ENCODE peak calls at places on chromosomes 1 and 21, in ten cellular contexts. One of them, this sample, is unnamed.

GRCh38 chr1:22330092-22330762 is 121.4 kb upstream of the ZBTB40 start:
- DNase-seq in Peyer's patch: no peak
- DNase-seq in keratinocyte: no peak
- DNase-seq in adrenal gland: no peak
- DNase-seq in neural progenitor cell: no peak
- DNase-seq in colonic mucosa: no peak
- DNase-seq in A549: no peak
- DNase-seq in heart left ventricle: no peak
- DNase-seq in tibial nerve: no peak
- DNase-seq in left ventricle myocardium inferior: no peak
- DNase-seq in this sample: no peak

GRCh38 chr1:115545791-115546733 is 95.7 kb upstream of the VANGL1 start:
- DNase-seq in tibial nerve: no peak
- DNase-seq in keratinocyte: peak; percentile 93
- DNase-seq in left ventricle myocardium inferior: no peak
- DNase-seq in Peyer's patch: peak; percentile 51
- DNase-seq in colonic mucosa: peak; percentile 45
- DNase-seq in heart left ventricle: no peak
- DNase-seq in adrenal gland: peak; percentile 54
- DNase-seq in A549: peak; percentile 70
- DNase-seq in neural progenitor cell: peak; percentile 65
- DNase-seq in this sample: no peak

GRCh38 chr1:211210052-211210451 is 49.1 kb upstream of the RCOR3 start:
- DNase-seq in tibial nerve: no peak
- DNase-seq in left ventricle myocardium inferior: no peak
- DNase-seq in neural progenitor cell: no peak
- DNase-seq in Peyer's patch: no peak
- DNase-seq in heart left ventricle: no peak
- DNase-seq in colonic mucosa: no peak
- DNase-seq in A549: no peak
- DNase-seq in adrenal gland: no peak
- DNase-seq in keratinocyte: no peak
- DNase-seq in this sample: no peak

GRCh38 chr1:63442141-63442475 is 74.7 kb downstream of the ALG6 start:
- DNase-seq in keratinocyte: no peak
- DNase-seq in tibial nerve: no peak
- DNase-seq in colonic mucosa: no peak
- DNase-seq in left ventricle myocardium inferior: no peak
- DNase-seq in heart left ventricle: no peak
- DNase-seq in neural progenitor cell: no peak
- DNase-seq in Peyer's patch: no peak
- DNase-seq in A549: no peak
- DNase-seq in adrenal gland: peak; percentile 4
- DNase-seq in this sample: no peak

GRCh38 chr1:44293761-44294315 is 61.2 kb downstream of the ERI3 start:
- DNase-seq in tibial nerve: no peak
- DNase-seq in adrenal gland: peak; percentile 51
- DNase-seq in Peyer's patch: peak; percentile 64
- DNase-seq in left ventricle myocardium inferior: peak; percentile 70
- DNase-seq in A549: no peak
- DNase-seq in neural progenitor cell: no peak
- DNase-seq in heart left ventricle: peak; percentile 80
- DNase-seq in keratinocyte: no peak
- DNase-seq in colonic mucosa: peak; percentile 62
- DNase-seq in this sample: no peak

GRCh38 chr1:64122588-64122987 is 80.8 kb upstream of the UBE2U start:
- DNase-seq in heart left ventricle: no peak
- DNase-seq in left ventricle myocardium inferior: no peak
- DNase-seq in tibial nerve: no peak
- DNase-seq in neural progenitor cell: no peak
- DNase-seq in Peyer's patch: no peak
- DNase-seq in adrenal gland: no peak
- DNase-seq in A549: no peak
- DNase-seq in keratinocyte: no peak
- DNase-seq in colonic mucosa: no peak
- DNase-seq in this sample: no peak

GRCh38 chr1:9397984-9398526 is 105.4 kb downstream of the SPSB1 start:
- DNase-seq in left ventricle myocardium inferior: no peak
- DNase-seq in tibial nerve: no peak
- DNase-seq in keratinocyte: no peak
- DNase-seq in Peyer's patch: no peak
- DNase-seq in neural progenitor cell: no peak
- DNase-seq in A549: no peak
- DNase-seq in heart left ventricle: no peak
- DNase-seq in adrenal gland: peak; percentile 13
- DNase-seq in colonic mucosa: no peak
- DNase-seq in this sample: no peak

GRCh38 chr1:6870571-6870970 is 85.3 kb downstream of the CAMTA1 start:
- DNase-seq in colonic mucosa: no peak
- DNase-seq in tibial nerve: no peak
- DNase-seq in heart left ventricle: no peak
- DNase-seq in keratinocyte: no peak
- DNase-seq in left ventricle myocardium inferior: no peak
- DNase-seq in adrenal gland: no peak
- DNase-seq in neural progenitor cell: no peak
- DNase-seq in A549: no peak
- DNase-seq in Peyer's patch: no peak
- DNase-seq in this sample: no peak

GRCh38 chr1:171219751-171220385 is 28.4 kb upstream of the FMO1 start:
- DNase-seq in A549: no peak
- DNase-seq in neural progenitor cell: peak; percentile 94
- DNase-seq in colonic mucosa: no peak
- DNase-seq in keratinocyte: peak; percentile 13
- DNase-seq in left ventricle myocardium inferior: no peak
- DNase-seq in tibial nerve: no peak
- DNase-seq in adrenal gland: no peak
- DNase-seq in Peyer's patch: no peak
- DNase-seq in heart left ventricle: no peak
- DNase-seq in this sample: no peak

GRCh38 chr1:151513626-151514101 is 2.5 kb downstream of the CGN start:
- DNase-seq in left ventricle myocardium inferior: no peak
- DNase-seq in A549: no peak
- DNase-seq in Peyer's patch: peak; percentile 86
- DNase-seq in keratinocyte: peak; percentile 71
- DNase-seq in neural progenitor cell: no peak
- DNase-seq in tibial nerve: no peak
- DNase-seq in adrenal gland: no peak
- DNase-seq in heart left ventricle: no peak
- DNase-seq in colonic mucosa: peak; percentile 94
- DNase-seq in this sample: no peak

GRCh38 chr1:174989540-174990181 is 10.1 kb upstream of the CACYBP start:
- DNase-seq in colonic mucosa: no peak
- DNase-seq in adrenal gland: peak; percentile 40
- DNase-seq in keratinocyte: no peak
- DNase-seq in Peyer's patch: no peak
- DNase-seq in left ventricle myocardium inferior: no peak
- DNase-seq in A549: no peak
- DNase-seq in heart left ventricle: no peak
- DNase-seq in neural progenitor cell: no peak
- DNase-seq in tibial nerve: peak; percentile 51
- DNase-seq in this sample: no peak

GRCh38 chr1:203492486-203493130 is 1.3 kb upstream of the OPTC start:
- DNase-seq in heart left ventricle: no peak
- DNase-seq in colonic mucosa: no peak
- DNase-seq in keratinocyte: no peak
- DNase-seq in Peyer's patch: no peak
- DNase-seq in tibial nerve: no peak
- DNase-seq in left ventricle myocardium inferior: no peak
- DNase-seq in adrenal gland: no peak
- DNase-seq in A549: no peak
- DNase-seq in neural progenitor cell: no peak
- DNase-seq in this sample: no peak

GRCh38 chr1:71783096-71783495 is 499.2 kb downstream of the NEGR1 start:
- DNase-seq in adrenal gland: no peak
- DNase-seq in keratinocyte: no peak
- DNase-seq in Peyer's patch: no peak
- DNase-seq in heart left ventricle: no peak
- DNase-seq in A549: no peak
- DNase-seq in left ventricle myocardium inferior: no peak
- DNase-seq in colonic mucosa: no peak
- DNase-seq in neural progenitor cell: no peak
- DNase-seq in tibial nerve: no peak
- DNase-seq in this sample: no peak

GRCh38 chr1:185823471-185823870 is 89.3 kb downstream of the HMCN1 start:
- DNase-seq in tibial nerve: no peak
- DNase-seq in Peyer's patch: no peak
- DNase-seq in heart left ventricle: no peak
- DNase-seq in left ventricle myocardium inferior: no peak
- DNase-seq in A549: no peak
- DNase-seq in adrenal gland: no peak
- DNase-seq in colonic mucosa: no peak
- DNase-seq in keratinocyte: no peak
- DNase-seq in neural progenitor cell: no peak
- DNase-seq in this sample: no peak

DNA sequence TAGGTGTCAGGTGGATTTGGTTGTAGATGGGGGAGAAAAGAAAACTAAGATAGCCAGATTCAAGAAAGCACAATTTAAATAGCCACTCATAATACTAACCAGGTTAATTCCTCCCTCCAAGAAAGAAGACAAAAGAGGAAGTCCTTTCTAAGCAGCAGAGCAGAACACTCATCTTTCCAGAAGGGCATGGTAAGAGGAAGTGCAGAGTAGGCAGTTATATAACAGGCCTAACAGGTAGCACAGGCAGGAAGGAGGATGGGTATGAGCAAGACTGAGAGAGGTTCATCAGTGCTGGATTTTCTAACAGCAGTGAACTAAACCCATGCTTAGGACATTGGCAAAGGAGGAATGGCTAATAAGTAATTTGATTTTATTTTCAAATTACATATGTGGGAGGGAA is 517.5 kb downstream of the PLPP3 start:
- DNase-seq in adrenal gland: no peak
- DNase-seq in heart left ventricle: no peak
- DNase-seq in colonic mucosa: no peak
- DNase-seq in keratinocyte: no peak
- DNase-seq in neural progenitor cell: no peak
- DNase-seq in A549: no peak
- DNase-seq in tibial nerve: no peak
- DNase-seq in left ventricle myocardium inferior: no peak
- DNase-seq in Peyer's patch: no peak
- DNase-seq in this sample: no peak
- H3K27ac ChIP-seq in adrenal gland: no peak overlapping the region
- H3K27ac ChIP-seq in heart left ventricle: no peak overlapping the region
- H3K27ac ChIP-seq in colonic mucosa: no peak overlapping the region
- H3K27ac ChIP-seq in keratinocyte: no peak overlapping the region
- H3K27ac ChIP-seq in neural progenitor cell: no peak overlapping the region
- H3K27ac ChIP-seq in A549: no peak overlapping the region
- H3K27ac ChIP-seq in tibial nerve: no peak overlapping the region
- H3K27ac ChIP-seq in left ventricle myocardium inferior: no peak overlapping the region
- H3K27ac ChIP-seq in Peyer's patch: no peak overlapping the region
- H3K27ac ChIP-seq in this sample: no peak overlapping the region

DNA sequence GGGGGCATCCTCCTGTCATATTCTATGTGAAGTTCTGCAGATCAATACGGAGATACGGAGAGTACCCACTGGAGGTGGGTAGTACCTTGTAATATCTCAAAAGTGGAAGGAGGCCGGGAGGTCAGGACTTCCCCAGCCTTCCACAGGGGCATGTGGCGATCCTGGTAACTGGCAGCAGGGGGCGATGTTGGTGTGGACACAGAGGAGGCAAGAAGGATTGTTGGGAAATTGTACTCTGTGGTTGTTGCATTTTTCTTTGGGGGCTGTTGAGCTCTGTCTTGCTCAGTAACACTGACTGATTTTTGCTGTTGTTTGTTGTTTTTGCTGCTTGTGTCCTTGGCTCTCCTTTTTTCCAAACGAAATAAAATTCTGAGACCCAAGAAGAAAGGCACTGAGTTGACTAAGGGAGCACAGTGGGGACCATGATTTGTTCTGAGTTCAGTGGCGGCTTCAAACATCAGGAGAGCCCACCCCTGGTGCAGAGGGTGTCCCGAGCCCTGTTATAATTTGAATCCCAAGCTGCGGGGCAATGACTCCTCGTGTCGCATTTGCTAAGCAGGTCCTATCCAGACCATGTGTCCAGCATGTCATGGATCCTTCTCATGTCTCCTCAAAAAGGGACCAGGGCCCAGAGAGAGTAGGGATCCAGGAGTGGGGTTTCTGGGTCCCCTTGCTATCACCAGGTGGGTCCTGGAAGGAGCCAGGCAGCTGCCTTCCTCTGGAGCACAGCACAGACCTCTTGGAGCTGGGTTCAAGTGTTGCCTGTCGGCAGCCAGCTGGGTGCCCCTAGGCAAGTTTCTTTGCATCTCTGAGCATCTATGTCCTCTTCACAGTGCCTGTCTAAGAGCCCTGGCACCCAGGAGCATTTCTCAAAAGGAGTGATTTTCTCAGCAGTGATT is 22.8 kb downstream of the LHX4 start:
- DNase-seq in A549: peak; percentile 71
- DNase-seq in neural progenitor cell: peak; percentile 82
- DNase-seq in heart left ventricle: peak; percentile 86
- DNase-seq in colonic mucosa: peak; percentile 86
- DNase-seq in tibial nerve: peak; percentile 54
- DNase-seq in Peyer's patch: peak; percentile 84
- DNase-seq in keratinocyte: peak; percentile 42
- DNase-seq in left ventricle myocardium inferior: peak; percentile 67
- DNase-seq in adrenal gland: peak; percentile 79
- DNase-seq in this sample: no peak
- TF ChIP-seq CTCF in A549: peak; percentile 87
- TF ChIP-seq CTCF in neural progenitor cell: peak; percentile 94
- TF ChIP-seq CTCF in heart left ventricle: peak; percentile 76
- TF ChIP-seq CTCF in colonic mucosa: peak; percentile 82
- TF ChIP-seq CTCF in tibial nerve: peak; percentile 30
- TF ChIP-seq CTCF in Peyer's patch: peak; percentile 89
- TF ChIP-seq CTCF in keratinocyte: peak; percentile 96
- TF ChIP-seq CTCF in left ventricle myocardium inferior: peak; percentile 82
- TF ChIP-seq CTCF in adrenal gland: peak; percentile 87
- TF ChIP-seq CTCF in this sample: peak; percentile 65

GRCh38 chr1:89898695-89899470 is 78.1 kb downstream of the LRRC8D start:
- DNase-seq in left ventricle myocardium inferior: no peak
- DNase-seq in Peyer's patch: no peak
- DNase-seq in neural progenitor cell: no peak
- DNase-seq in heart left ventricle: no peak
- DNase-seq in tibial nerve: no peak
- DNase-seq in keratinocyte: no peak
- DNase-seq in A549: no peak
- DNase-seq in colonic mucosa: no peak
- DNase-seq in adrenal gland: no peak
- DNase-seq in this sample: no peak
- H3K4me3 ChIP-seq in left ventricle myocardium inferior: no peak overlapping the region
- H3K4me3 ChIP-seq in Peyer's patch: no peak overlapping the region
- H3K4me3 ChIP-seq in neural progenitor cell: no peak overlapping the region
- H3K4me3 ChIP-seq in heart left ventricle: no peak overlapping the region
- H3K4me3 ChIP-seq in tibial nerve: no peak overlapping the region
- H3K4me3 ChIP-seq in keratinocyte: no peak overlapping the region
- H3K4me3 ChIP-seq in A549: no peak overlapping the region
- H3K4me3 ChIP-seq in colonic mucosa: no peak overlapping the region
- H3K4me3 ChIP-seq in adrenal gland: no peak overlapping the region
- H3K4me3 ChIP-seq in this sample: no peak overlapping the region

DNA sequence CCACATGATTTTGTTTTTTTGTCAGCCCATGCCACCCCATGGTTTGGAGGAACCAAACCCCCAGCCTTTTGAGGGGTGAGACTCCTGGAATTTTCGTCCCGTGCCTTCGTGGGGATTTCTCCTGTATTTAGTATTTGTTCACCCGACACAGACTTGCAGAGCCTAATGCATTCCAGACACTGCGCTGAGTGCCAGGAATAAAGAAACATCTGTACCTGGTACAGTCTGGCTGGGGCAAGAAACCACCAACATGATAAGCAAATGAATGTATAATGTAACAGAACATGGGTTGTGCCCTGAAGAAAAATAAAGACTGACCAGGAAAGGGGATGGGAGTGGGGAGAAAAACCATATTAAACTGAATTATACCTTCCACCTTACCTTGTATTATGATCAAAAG is 46.9 kb upstream of the ETS2 start:
- DNase-seq in adrenal gland: no peak
- DNase-seq in A549: no peak
- DNase-seq in keratinocyte: no peak
- DNase-seq in colonic mucosa: no peak
- DNase-seq in left ventricle myocardium inferior: no peak
- DNase-seq in Peyer's patch: no peak
- DNase-seq in neural progenitor cell: no peak
- DNase-seq in tibial nerve: no peak
- DNase-seq in heart left ventricle: no peak
- DNase-seq in this sample: no peak
- H3K27ac ChIP-seq in adrenal gland: no peak overlapping the region
- H3K27ac ChIP-seq in A549: peak overlapping the region; percentile 3
- H3K27ac ChIP-seq in keratinocyte: peak overlapping the region; percentile 98
- H3K27ac ChIP-seq in colonic mucosa: no peak overlapping the region
- H3K27ac ChIP-seq in left ventricle myocardium inferior: no peak overlapping the region
- H3K27ac ChIP-seq in Peyer's patch: no peak overlapping the region
- H3K27ac ChIP-seq in neural progenitor cell: no peak overlapping the region
- H3K27ac ChIP-seq in tibial nerve: no peak overlapping the region
- H3K27ac ChIP-seq in heart left ventricle: no peak overlapping the region
- H3K27ac ChIP-seq in this sample: no peak overlapping the region